ENCODE peak calls at places on chromosomes 3 and 15, in eight cellular contexts. One of them, this sample, is unnamed.

GRCh38 chr15:100726426-100727190 is 124.2 kb downstream of the ASB7 start:
- DNase-seq in MCF 10A: peak; percentile 63
- DNase-seq in CD8-positive, alpha-beta T cell: no peak
- DNase-seq in ovary: no peak
- DNase-seq in Calu3: no peak
- DNase-seq in WTC11: no peak
- DNase-seq in foreskin fibroblast: no peak
- DNase-seq in RWPE1: no peak
- DNase-seq in this sample: no peak

GRCh38 chr3:116423365-116423764 is 21.9 kb downstream of the LSAMP start:
- DNase-seq in MCF 10A: no peak
- DNase-seq in Calu3: no peak
- DNase-seq in foreskin fibroblast: no peak
- DNase-seq in ovary: no peak
- DNase-seq in RWPE1: no peak
- DNase-seq in CD8-positive, alpha-beta T cell: no peak
- DNase-seq in WTC11: no peak
- DNase-seq in this sample: no peak

GRCh38 chr3:119360736-119361462 is 66.7 kb downstream of the ARHGAP31 start:
- DNase-seq in WTC11: no peak
- DNase-seq in Calu3: no peak
- DNase-seq in CD8-positive, alpha-beta T cell: no peak
- DNase-seq in foreskin fibroblast: no peak
- DNase-seq in MCF 10A: no peak
- DNase-seq in RWPE1: no peak
- DNase-seq in ovary: no peak
- DNase-seq in this sample: no peak

GRCh38 chr3:72924055-72924454 is 36.2 kb downstream of the GXYLT2 start:
- DNase-seq in ovary: no peak
- DNase-seq in WTC11: peak; percentile 33
- DNase-seq in MCF 10A: no peak
- DNase-seq in CD8-positive, alpha-beta T cell: no peak
- DNase-seq in Calu3: no peak
- DNase-seq in RWPE1: no peak
- DNase-seq in foreskin fibroblast: no peak
- DNase-seq in this sample: no peak

GRCh38 chr15:50247819-50248650 is 17.5 kb downstream of the HDC start:
- DNase-seq in Calu3: no peak
- DNase-seq in WTC11: no peak
- DNase-seq in foreskin fibroblast: no peak
- DNase-seq in ovary: no peak
- DNase-seq in MCF 10A: no peak
- DNase-seq in CD8-positive, alpha-beta T cell: no peak
- DNase-seq in RWPE1: no peak
- DNase-seq in this sample: no peak

GRCh38 chr3:113659996-113660395 is 36.4 kb downstream of the USF3 start:
- DNase-seq in WTC11: no peak
- DNase-seq in CD8-positive, alpha-beta T cell: no peak
- DNase-seq in MCF 10A: no peak
- DNase-seq in RWPE1: no peak
- DNase-seq in Calu3: no peak
- DNase-seq in ovary: no peak
- DNase-seq in foreskin fibroblast: no peak
- DNase-seq in this sample: no peak

GRCh38 chr15:79952329-79952728 is 18.7 kb downstream of the BCL2A1 start:
- DNase-seq in Calu3: no peak
- DNase-seq in foreskin fibroblast: no peak
- DNase-seq in CD8-positive, alpha-beta T cell: no peak
- DNase-seq in MCF 10A: no peak
- DNase-seq in RWPE1: no peak
- DNase-seq in WTC11: no peak
- DNase-seq in ovary: no peak
- DNase-seq in this sample: no peak

GRCh38 chr3:48403533-48404439 is 26.1 kb downstream of the PLXNB1 start:
- DNase-seq in foreskin fibroblast: no peak
- DNase-seq in ovary: peak; percentile 17
- DNase-seq in WTC11: no peak
- DNase-seq in CD8-positive, alpha-beta T cell: no peak
- DNase-seq in Calu3: no peak
- DNase-seq in RWPE1: no peak
- DNase-seq in MCF 10A: no peak
- DNase-seq in this sample: no peak

GRCh38 chr3:25604107-25604805 is 60.5 kb downstream of the TOP2B start:
- DNase-seq in WTC11: no peak
- DNase-seq in foreskin fibroblast: peak; percentile 57
- DNase-seq in Calu3: no peak
- DNase-seq in ovary: no peak
- DNase-seq in CD8-positive, alpha-beta T cell: no peak
- DNase-seq in MCF 10A: peak; percentile 54
- DNase-seq in RWPE1: peak; percentile 7
- DNase-seq in this sample: no peak

GRCh38 chr3:27216955-27217552 is 152.1 kb downstream of the NEK10 start:
- DNase-seq in Calu3: no peak
- DNase-seq in ovary: no peak
- DNase-seq in RWPE1: peak; percentile 22
- DNase-seq in MCF 10A: peak; percentile 37
- DNase-seq in WTC11: no peak
- DNase-seq in CD8-positive, alpha-beta T cell: no peak
- DNase-seq in foreskin fibroblast: peak; percentile 58
- DNase-seq in this sample: no peak

GRCh38 chr3:140529096-140529495 is 148.8 kb upstream of the TRIM42 start:
- DNase-seq in MCF 10A: peak; percentile 90
- DNase-seq in WTC11: no peak
- DNase-seq in Calu3: no peak
- DNase-seq in foreskin fibroblast: peak; percentile 1
- DNase-seq in RWPE1: peak; percentile 92
- DNase-seq in ovary: no peak
- DNase-seq in CD8-positive, alpha-beta T cell: no peak
- DNase-seq in this sample: no peak

GRCh38 chr15:33720952-33721351 is 247.3 kb upstream of the CHRM5 start:
- DNase-seq in CD8-positive, alpha-beta T cell: no peak
- DNase-seq in RWPE1: peak; percentile 77
- DNase-seq in ovary: no peak
- DNase-seq in WTC11: no peak
- DNase-seq in foreskin fibroblast: peak; percentile 79
- DNase-seq in MCF 10A: peak; percentile 27
- DNase-seq in Calu3: no peak
- DNase-seq in this sample: no peak

GRCh38 chr3:117399311-117400068 is 689.9 kb downstream of the TUSC7 start:
- DNase-seq in WTC11: no peak
- DNase-seq in Calu3: no peak
- DNase-seq in foreskin fibroblast: peak; percentile 38
- DNase-seq in MCF 10A: no peak
- DNase-seq in ovary: no peak
- DNase-seq in CD8-positive, alpha-beta T cell: no peak
- DNase-seq in RWPE1: no peak
- DNase-seq in this sample: no peak

GRCh38 chr15:74548236-74548635 is 7.2 kb downstream of the ARID3B start:
- DNase-seq in CD8-positive, alpha-beta T cell: no peak
- DNase-seq in foreskin fibroblast: no peak
- DNase-seq in MCF 10A: no peak
- DNase-seq in ovary: no peak
- DNase-seq in WTC11: no peak
- DNase-seq in Calu3: no peak
- DNase-seq in RWPE1: no peak
- DNase-seq in this sample: no peak

GRCh38 chr3:175601521-175601920 is 742.4 kb downstream of the NAALADL2 start:
- DNase-seq in MCF 10A: no peak
- DNase-seq in ovary: no peak
- DNase-seq in Calu3: no peak
- DNase-seq in foreskin fibroblast: no peak
- DNase-seq in CD8-positive, alpha-beta T cell: no peak
- DNase-seq in RWPE1: no peak
- DNase-seq in WTC11: no peak
- DNase-seq in this sample: no peak

GRCh38 chr3:50450135-50450911 is 53.1 kb downstream of the CACNA2D2 start:
- DNase-seq in CD8-positive, alpha-beta T cell: peak; percentile 48
- DNase-seq in foreskin fibroblast: no peak
- DNase-seq in WTC11: peak; percentile 32
- DNase-seq in ovary: no peak
- DNase-seq in Calu3: no peak
- DNase-seq in RWPE1: no peak
- DNase-seq in MCF 10A: no peak
- DNase-seq in this sample: peak; percentile 58

GRCh38 chr3:14634763-14635400 is 16.7 kb upstream of the CCDC174 start:
- DNase-seq in WTC11: no peak
- DNase-seq in CD8-positive, alpha-beta T cell: no peak
- DNase-seq in RWPE1: peak; percentile 24
- DNase-seq in Calu3: no peak
- DNase-seq in foreskin fibroblast: peak; percentile 20
- DNase-seq in MCF 10A: no peak
- DNase-seq in ovary: no peak
- DNase-seq in this sample: no peak

GRCh38 chr15:86199467-86200145 is 119.9 kb downstream of the AGBL1 start:
- DNase-seq in CD8-positive, alpha-beta T cell: no peak
- DNase-seq in RWPE1: no peak
- DNase-seq in WTC11: no peak
- DNase-seq in ovary: no peak
- DNase-seq in MCF 10A: no peak
- DNase-seq in foreskin fibroblast: no peak
- DNase-seq in Calu3: no peak
- DNase-seq in this sample: no peak

GRCh38 chr15:63013052-63013808 is 29.3 kb upstream of the TPM1 start:
- DNase-seq in foreskin fibroblast: peak; percentile 77
- DNase-seq in RWPE1: peak; percentile 81
- DNase-seq in CD8-positive, alpha-beta T cell: no peak
- DNase-seq in Calu3: no peak
- DNase-seq in MCF 10A: peak; percentile 90
- DNase-seq in WTC11: no peak
- DNase-seq in ovary: no peak
- DNase-seq in this sample: no peak

GRCh38 chr15:79028411-79028964 is 62.1 kb downstream of the RASGRF1 start:
- DNase-seq in ovary: no peak
- DNase-seq in MCF 10A: peak; percentile 70
- DNase-seq in Calu3: peak; percentile 61
- DNase-seq in RWPE1: peak; percentile 54
- DNase-seq in foreskin fibroblast: no peak
- DNase-seq in WTC11: peak; percentile 75
- DNase-seq in CD8-positive, alpha-beta T cell: no peak
- DNase-seq in this sample: peak; percentile 49

GRCh38 chr3:179005706-179006105 is 65.9 kb downstream of the ZMAT3 start:
- DNase-seq in ovary: no peak
- DNase-seq in Calu3: no peak
- DNase-seq in WTC11: no peak
- DNase-seq in RWPE1: no peak
- DNase-seq in foreskin fibroblast: no peak
- DNase-seq in MCF 10A: no peak
- DNase-seq in CD8-positive, alpha-beta T cell: no peak
- DNase-seq in this sample: no peak

GRCh38 chr15:90449206-90449735 is 61.2 kb downstream of the IQGAP1 start:
- DNase-seq in Calu3: no peak
- DNase-seq in MCF 10A: no peak
- DNase-seq in WTC11: no peak
- DNase-seq in foreskin fibroblast: peak; percentile 21
- DNase-seq in RWPE1: no peak
- DNase-seq in CD8-positive, alpha-beta T cell: no peak
- DNase-seq in ovary: no peak
- DNase-seq in this sample: no peak

GRCh38 chr15:45646220-45646619 is 11.4 kb downstream of the SQOR start:
- DNase-seq in RWPE1: no peak
- DNase-seq in ovary: no peak
- DNase-seq in foreskin fibroblast: no peak
- DNase-seq in CD8-positive, alpha-beta T cell: no peak
- DNase-seq in Calu3: no peak
- DNase-seq in MCF 10A: no peak
- DNase-seq in WTC11: no peak
- DNase-seq in this sample: no peak

GRCh38 chr15:41545218-41545617 is 1.2 kb upstream of the RPAP1 start:
- DNase-seq in Calu3: no peak
- DNase-seq in MCF 10A: no peak
- DNase-seq in RWPE1: no peak
- DNase-seq in foreskin fibroblast: no peak
- DNase-seq in CD8-positive, alpha-beta T cell: no peak
- DNase-seq in WTC11: no peak
- DNase-seq in ovary: no peak
- DNase-seq in this sample: no peak

GRCh38 chr3:183144403-183144802 is 18.1 kb downstream of the LAMP3 start:
- DNase-seq in WTC11: no peak
- DNase-seq in MCF 10A: no peak
- DNase-seq in CD8-positive, alpha-beta T cell: no peak
- DNase-seq in RWPE1: no peak
- DNase-seq in Calu3: no peak
- DNase-seq in ovary: no peak
- DNase-seq in foreskin fibroblast: no peak
- DNase-seq in this sample: no peak
- TF ChIP-seq CTCF in WTC11: no peak
- TF ChIP-seq CTCF in MCF 10A: no peak
- TF ChIP-seq CTCF in CD8-positive, alpha-beta T cell: no peak
- TF ChIP-seq CTCF in RWPE1: no peak
- TF ChIP-seq CTCF in Calu3: no peak
- TF ChIP-seq CTCF in ovary: no peak
- TF ChIP-seq CTCF in foreskin fibroblast: no peak
- TF ChIP-seq CTCF in this sample: no peak

GRCh38 chr3:53486961-53487654 is 7.3 kb upstream of the CACNA1D start:
- DNase-seq in CD8-positive, alpha-beta T cell: no peak
- DNase-seq in ovary: no peak
- DNase-seq in RWPE1: no peak
- DNase-seq in MCF 10A: no peak
- DNase-seq in WTC11: no peak
- DNase-seq in Calu3: no peak
- DNase-seq in foreskin fibroblast: no peak
- DNase-seq in this sample: no peak
- TF ChIP-seq CTCF in CD8-positive, alpha-beta T cell: no peak
- TF ChIP-seq CTCF in ovary: no peak
- TF ChIP-seq CTCF in RWPE1: no peak
- TF ChIP-seq CTCF in MCF 10A: no peak
- TF ChIP-seq CTCF in WTC11: no peak
- TF ChIP-seq CTCF in Calu3: no peak
- TF ChIP-seq CTCF in foreskin fibroblast: no peak
- TF ChIP-seq CTCF in this sample: no peak

GRCh38 chr15:71386448-71387236 is 271.4 kb downstream of the THSD4 start:
- DNase-seq in MCF 10A: peak; percentile 10
- DNase-seq in ovary: no peak
- DNase-seq in WTC11: no peak
- DNase-seq in CD8-positive, alpha-beta T cell: no peak
- DNase-seq in foreskin fibroblast: no peak
- DNase-seq in Calu3: no peak
- DNase-seq in RWPE1: no peak
- DNase-seq in this sample: no peak
- TF ChIP-seq CTCF in MCF 10A: peak; percentile 17
- TF ChIP-seq CTCF in ovary: no peak
- TF ChIP-seq CTCF in WTC11: no peak
- TF ChIP-seq CTCF in CD8-positive, alpha-beta T cell: peak; percentile 36
- TF ChIP-seq CTCF in foreskin fibroblast: no peak
- TF ChIP-seq CTCF in Calu3: peak; percentile 36
- TF ChIP-seq CTCF in RWPE1: no peak
- TF ChIP-seq CTCF in this sample: no peak

DNA sequence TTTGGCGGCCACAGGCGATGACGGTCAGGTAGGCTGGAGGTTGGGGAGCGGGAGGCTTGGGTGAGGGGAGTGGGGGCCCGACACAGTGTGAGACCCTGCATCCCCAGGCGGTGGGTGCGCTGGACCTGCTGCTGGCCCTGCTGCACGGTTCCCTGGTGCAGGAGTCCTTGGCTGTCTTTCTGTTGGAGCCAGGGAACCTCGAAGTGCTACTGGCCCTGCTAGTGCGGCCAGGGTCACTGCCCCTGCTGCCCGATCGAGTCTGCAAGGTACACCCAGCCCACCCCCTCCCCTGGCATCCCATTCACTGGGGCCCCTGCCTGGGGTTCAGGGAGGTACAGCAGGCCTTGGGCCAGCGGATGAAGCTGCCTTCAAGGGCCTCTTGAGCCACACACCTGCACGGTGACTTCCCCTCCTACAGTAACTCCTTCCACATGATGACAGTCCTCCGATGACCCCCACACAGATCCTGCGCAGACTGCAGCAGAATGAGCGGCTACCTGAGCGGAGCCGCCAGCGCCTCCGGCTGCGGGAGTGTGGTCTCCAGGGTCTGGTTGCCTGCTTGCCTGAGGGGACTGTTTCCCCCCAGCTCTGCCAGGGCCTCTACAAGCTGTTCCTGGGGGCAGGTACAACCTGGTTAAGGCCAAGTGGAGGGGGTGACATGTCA is 19.5 kb downstream of the NBEAL2 start:
- DNase-seq in WTC11: no peak
- DNase-seq in RWPE1: no peak
- DNase-seq in foreskin fibroblast: no peak
- DNase-seq in ovary: no peak
- DNase-seq in MCF 10A: no peak
- DNase-seq in Calu3: no peak
- DNase-seq in CD8-positive, alpha-beta T cell: no peak
- DNase-seq in this sample: no peak
- TF ChIP-seq CTCF in WTC11: peak; percentile 16
- TF ChIP-seq CTCF in RWPE1: peak; percentile 27
- TF ChIP-seq CTCF in foreskin fibroblast: no peak
- TF ChIP-seq CTCF in ovary: no peak
- TF ChIP-seq CTCF in MCF 10A: no peak
- TF ChIP-seq CTCF in Calu3: no peak
- TF ChIP-seq CTCF in CD8-positive, alpha-beta T cell: peak; percentile 8
- TF ChIP-seq CTCF in this sample: no peak